ENCODE peak calls at places on chromosomes 12 and 14, in ten cellular contexts. F is CD8-positive, alpha-beta memory T cell; J is C1 segment of cervical spinal cord; Y is foreskin fibroblast; A is posterior vena cava; I is lower lobe of right lung; R is activated CD4-positive, alpha-beta T cell treated with anti-CD3 and anti-CD28 coated beads, Interleukin-2, amount 50 U/mL, for 4 hours; N is Caki2; X is hippocampal formation; W is GM18507. S is an unnamed sample.

GRCh38 chr12:83389237-83389996 is 702.7 kb downstream of the TMTC2 start:
- DNase-seq in F (no peak), J (no peak), Y (no peak), A (no peak), I (peak; percentile 48), R (no peak), N (no peak), X (no peak), W (no peak), S (no peak)

GRCh38 chr12:115305275-115305674 is 621.3 kb upstream of the TBX3 start:
- DNase-seq in F (no peak), J (no peak), Y (no peak), A (no peak), I (no peak), R (no peak), N (no peak), X (no peak), W (no peak), S (no peak)

GRCh38 chr12:97093187-97093683 is 186.2 kb downstream of the NEDD1 start:
- DNase-seq in F (no peak), J (no peak), Y (no peak), A (no peak), I (no peak), R (no peak), N (no peak), X (no peak), W (no peak), S (no peak)

GRCh38 chr12:122856999-122857671 is 21.9 kb downstream of the HIP1R start:
- DNase-seq in F (no peak), J (no peak), Y (peak; percentile 55), A (no peak), I (no peak), R (no peak), N (no peak), X (no peak), W (no peak), S (no peak)

GRCh38 chr14:39015360-39015961 is 87.6 kb downstream of the SEC23A start:
- DNase-seq in F (no peak), J (no peak), Y (peak; percentile 70), A (no peak), I (no peak), R (no peak), N (peak; percentile 10), X (peak; percentile 83), W (peak; percentile 26), S (no peak)

GRCh38 chr12:57208946-57209282 is 7.7 kb upstream of the NXPH4 start:
- DNase-seq in F (no peak), J (peak; percentile 49), Y (no peak), A (no peak), I (no peak), R (no peak), N (no peak), X (peak; percentile 28), W (no peak), S (no peak)

GRCh38 chr12:89183985-89184435 is 168.3 kb downstream of the DUSP6 start:
- DNase-seq in F (no peak), J (no peak), Y (peak; percentile 92), A (peak; percentile 83), I (peak; percentile 57), R (no peak), N (no peak), X (no peak), W (no peak), S (no peak)

GRCh38 chr14:33799705-33800269 is 151.1 kb downstream of the EGLN3 start:
- DNase-seq in F (no peak), J (no peak), Y (peak; percentile 36), A (no peak), I (peak; percentile 45), R (no peak), N (no peak), X (no peak), W (no peak), S (no peak)

GRCh38 chr12:155646-156045 is 58.3 kb downstream of the SLC6A12 start:
- DNase-seq in F (no peak), J (no peak), Y (no peak), A (no peak), I (no peak), R (no peak), N (no peak), X (no peak), W (no peak), S (no peak)

GRCh38 chr12:85798122-85798521 is 38.1 kb downstream of the RASSF9 start:
- DNase-seq in F (no peak), J (no peak), Y (no peak), A (no peak), I (no peak), R (no peak), N (no peak), X (no peak), W (no peak), S (no peak)

GRCh38 chr12:13376627-13377373 is 180.3 kb downstream of the EMP1 start:
- DNase-seq in F (no peak), J (no peak), Y (no peak), A (no peak), I (no peak), R (no peak), N (peak; percentile 78), X (no peak), W (no peak), S (no peak)